ENCODE peak calls at places on chromosome 22, in eight cellular contexts. B, J, F, Q, H, O, D and R are unnamed samples.

GRCh38 chr22:27459955-27460354 is 341.6 kb downstream of the MN1 start:
- DNase-seq in B (no peak), J (no peak), F (no peak), Q (no peak), H (no peak), O (no peak), D (no peak), R (no peak)

GRCh38 chr22:50318356-50318697 is 8.5 kb downstream of the DENND6B start:
- DNase-seq in B (no peak), J (no peak), F (no peak), Q (no peak), H (no peak), O (no peak), D (no peak), R (no peak)

GRCh38 chr22:18156878-18157713 is 7.1 kb downstream of the USP18 start:
- DNase-seq in B (no peak), J (peak; percentile 10), F (peak; percentile 100), Q (peak; percentile 93), H (peak; percentile 62), O (peak; percentile 90), D (no peak), R (no peak)

GRCh38 chr22:27509132-27509920 is 292.2 kb downstream of the MN1 start:
- DNase-seq in B (no peak), J (no peak), F (no peak), Q (no peak), H (no peak), O (no peak), D (no peak), R (no peak)

GRCh38 chr22:39155421-39155820 is 2.9 kb upstream of the CBX7 start:
- DNase-seq in B (no peak), J (no peak), F (no peak), Q (no peak), H (no peak), O (no peak), D (peak; percentile 37), R (peak; percentile 41)

GRCh38 chr22:26259510-26259909 is 90.2 kb downstream of the SEZ6L start:
- DNase-seq in B (no peak), J (no peak), F (peak; percentile 46), Q (peak; percentile 33), H (peak; percentile 52), O (peak; percentile 58), D (no peak), R (no peak)

GRCh38 chr22:24178502-24179440 is 2.5 kb upstream of the SUSD2 start:
- DNase-seq in B (no peak), J (no peak), F (no peak), Q (no peak), H (no peak), O (no peak), D (no peak), R (no peak)

GRCh38 chr22:23256986-23257888 is 76.9 kb downstream of the BCR start:
- DNase-seq in B (peak; percentile 83), J (no peak), F (peak; percentile 53), Q (no peak), H (no peak), O (no peak), D (no peak), R (peak; percentile 82)

GRCh38 chr22:45589556-45589955 is 82.1 kb upstream of the ATXN10 start:
- DNase-seq in B (no peak), J (no peak), F (no peak), Q (no peak), H (no peak), O (no peak), D (peak; percentile 8), R (no peak)

GRCh38 chr22:46076651-46077339 is 73.5 kb upstream of the PPARA start:
- DNase-seq in B (peak; percentile 65), J (no peak), F (peak; percentile 91), Q (peak; percentile 67), H (no peak), O (no peak), D (peak; percentile 50), R (peak; percentile 73)

GRCh38 chr22:24155597-24156145 is 25.6 kb upstream of the SUSD2 start:
- DNase-seq in B (peak; percentile 87), J (no peak), F (peak; percentile 85), Q (peak; percentile 65), H (peak; percentile 58), O (peak; percentile 50), D (peak; percentile 89), R (peak; percentile 91)

GRCh38 chr22:49274754-49275380 is 552.8 kb downstream of the BRD1 start:
- DNase-seq in B (no peak), J (no peak), F (no peak), Q (no peak), H (no peak), O (no peak), D (no peak), R (no peak)

GRCh38 chr22:21823740-21824438 is 43.6 kb downstream of the MAPK1 start:
- DNase-seq in B (no peak), J (no peak), F (peak; percentile 84), Q (peak; percentile 52), H (no peak), O (no peak), D (no peak), R (no peak)

GRCh38 chr22:37166675-37167066 is 17.0 kb upstream of the IL2RB start:
- DNase-seq in B (peak; percentile 90), J (peak; percentile 80), F (peak; percentile 77), Q (peak; percentile 80), H (peak; percentile 73), O (peak; percentile 90), D (peak; percentile 90), R (peak; percentile 93)

GRCh38 chr22:26707581-26707980 is 50.2 kb downstream of the MIAT start:
- DNase-seq in B (no peak), J (no peak), F (no peak), Q (no peak), H (no peak), O (no peak), D (no peak), R (no peak)

GRCh38 chr22:47158457-47158856 is 396.0 kb downstream of the TBC1D22A start:
- DNase-seq in B (no peak), J (no peak), F (no peak), Q (no peak), H (no peak), O (no peak), D (peak; percentile 23), R (no peak)

GRCh38 chr22:27948569-27948968 is 29.5 kb upstream of the PITPNB start:
- DNase-seq in B (no peak), J (no peak), F (no peak), Q (no peak), H (no peak), O (no peak), D (no peak), R (no peak)

GRCh38 chr22:30459206-30460052 is 12.4 kb downstream of the SEC14L3 start:
- DNase-seq in B (no peak), J (no peak), F (peak; percentile 44), Q (peak; percentile 25), H (peak; percentile 30), O (no peak), D (no peak), R (no peak)